ENCODE peak calls at places on chromosomes 4 and X, in four cellular contexts. I is GM04504, E is Kasumi-1, O is NCI-H1105. B is an unnamed sample.

GRCh38 chr4:73252001-73252400 is 6.6 kb downstream of the ANKRD17 start:
- DNase-seq in E (no peak), I (no peak), O (no peak), B (no peak)

GRCh38 chr4:3300198-3300671 is 7.4 kb downstream of the RGS12 start:
- DNase-seq in O (no peak), E (no peak), I (no peak), B (no peak)

GRCh38 chr4:145720656-145721055 is 40.7 kb downstream of the C4orf51 start:
- DNase-seq in E (no peak), I (no peak), O (no peak), B (no peak)

GRCh38 chr4:184282251-184282713 is 64.6 kb upstream of the ENPP6 start:
- DNase-seq in O (no peak), E (no peak), I (no peak), B (no peak)

GRCh38 chr4:80114732-80115265 is 41.8 kb upstream of the ANTXR2 start:
- DNase-seq in O (no peak), E (no peak), I (no peak), B (no peak)

GRCh38 chr4:14841801-14842748 is 160.2 kb upstream of the CPEB2 start:
- DNase-seq in O (no peak), I (no peak), E (no peak), B (no peak)

GRCh38 chr4:113179996-113180395 is 130.5 kb downstream of the ANK2 start:
- DNase-seq in I (no peak), O (no peak), E (no peak), B (peak)

GRCh38 chr4:128228778-128229457 is 58.7 kb downstream of the PGRMC2 start:
- DNase-seq in O (peak), I (peak), E (no peak), B (no peak)

GRCh38 chr4:183431614-183432013 is 12.8 kb upstream of the CDKN2AIP start:
- DNase-seq in E (no peak), I (no peak), O (no peak), B (no peak)

GRCh38 chr4:181792641-181793612 is 450.3 kb upstream of the TENM3 start:
- DNase-seq in O (peak), I (no peak), E (no peak), B (no peak)

GRCh38 chrX:20361081-20361889 is 94.6 kb upstream of the RPS6KA3 start:
- DNase-seq in I (no peak), E (no peak), O (no peak), B (no peak)

GRCh38 chr4:139642364-139642763 is 23.3 kb upstream of the MGST2 start:
- DNase-seq in I (no peak), O (no peak), E (no peak), B (no peak)

GRCh38 chr4:144709159-144709558 is 63.2 kb downstream of the HHIP start:
- DNase-seq in O (no peak), E (no peak), I (no peak), B (no peak)

GRCh38 chr4:184293552-184293951 is 75.9 kb upstream of the ENPP6 start:
- DNase-seq in I (no peak), E (peak), O (no peak), B (no peak)

GRCh38 chr4:154779362-154779947 is 1.6 kb upstream of the RBM46 start:
- DNase-seq in I (peak), E (peak), O (no peak), B (peak)

GRCh38 chrX:114999906-115000305 is 17.5 kb downstream of the IL13RA2 start:
- DNase-seq in E (no peak), O (no peak), I (no peak), B (no peak)

GRCh38 chrX:46876901-46877300 is 35.3 kb upstream of the JADE3 start:
- DNase-seq in E (no peak), O (no peak), I (no peak), B (no peak)

GRCh38 chr4:176261481-176261880 is 7.5 kb downstream of the ASB5 start:
- DNase-seq in E (no peak), I (no peak), O (no peak), B (no peak)

GRCh38 chr4:3836802-3837601 is 70.8 kb downstream of the ADRA2C start:
- DNase-seq in O (no peak), I (no peak), E (no peak), B (no peak)

GRCh38 chr4:177436456-177436855 is 5.8 kb downstream of the AGA start:
- DNase-seq in O (no peak), E (no peak), I (no peak), B (no peak)

B was measured in stromal cell of bone marrow.